ENCODE peak calls at places on chromosome 7, in eight cellular contexts. L, H, C, S, P, F, Y and U are unnamed samples.

GRCh38 chr7:19988860-19989259 is 215.4 kb upstream of the TMEM196 start:
- DNase-seq in L (no peak), H (no peak), C (no peak), S (no peak), P (no peak), F (no peak), Y (no peak), U (no peak)

GRCh38 chr7:142348921-142349401 is 91.1 kb upstream of the PRSS58 start:
- DNase-seq in L (no peak), H (no peak), C (no peak), S (no peak), P (no peak), F (no peak), Y (peak), U (no peak)

GRCh38 chr7:13829914-13830603 is 159.4 kb downstream of the ETV1 start:
- DNase-seq in L (no peak), H (no peak), C (peak), S (peak), P (peak), F (no peak), Y (no peak), U (no peak)

GRCh38 chr7:157682064-157682945 is 345.5 kb downstream of the DNAJB6 start:
- DNase-seq in L (no peak), H (no peak), C (no peak), S (no peak), P (no peak), F (no peak), Y (no peak), U (no peak)

GRCh38 chr7:45686441-45687184 is 112.4 kb downstream of the ADCY1 start:
- DNase-seq in L (no peak), H (no peak), C (no peak), S (no peak), P (no peak), F (no peak), Y (no peak), U (no peak)

GRCh38 chr7:1176891-1177373 is 16.9 kb upstream of the ZFAND2A start:
- DNase-seq in L (no peak), H (peak), C (peak), S (no peak), P (peak), F (peak), Y (peak), U (peak)

GRCh38 chr7:101108330-101108857 is 18.5 kb upstream of the SERPINE1 start:
- DNase-seq in L (no peak), H (no peak), C (peak), S (no peak), P (no peak), F (no peak), Y (no peak), U (no peak)

GRCh38 chr7:101956130-101956529 is 138.7 kb downstream of the CUX1 start:
- DNase-seq in L (no peak), H (no peak), C (no peak), S (no peak), P (no peak), F (no peak), Y (no peak), U (no peak)

GRCh38 chr7:9028012-9028411 is 594.6 kb downstream of the NXPH1 start:
- DNase-seq in L (no peak), H (no peak), C (no peak), S (no peak), P (no peak), F (no peak), Y (no peak), U (no peak)

GRCh38 chr7:69775231-69775771 is 177.0 kb downstream of the AUTS2 start:
- DNase-seq in L (no peak), H (no peak), C (peak), S (peak), P (no peak), F (no peak), Y (peak), U (no peak)

GRCh38 chr7:117902314-117902889 is 29.2 kb upstream of the CTTNBP2 start:
- DNase-seq in L (no peak), H (no peak), C (no peak), S (no peak), P (no peak), F (no peak), Y (no peak), U (no peak)

GRCh38 chr7:74606101-74606908 is 51.2 kb upstream of the GTF2I start:
- DNase-seq in L (peak), H (peak), C (peak), S (no peak), P (no peak), F (no peak), Y (peak), U (peak)

GRCh38 chr7:99004781-99005500 is 126.6 kb downstream of the TRRAP start:
- DNase-seq in L (no peak), H (no peak), C (no peak), S (no peak), P (no peak), F (no peak), Y (no peak), U (no peak)

GRCh38 chr7:5177060-5177459 is 13.0 kb upstream of the WIPI2 start:
- DNase-seq in L (peak), H (no peak), C (peak), S (peak), P (peak), F (no peak), Y (no peak), U (no peak)

GRCh38 chr7:98319176-98319575 is 37.7 kb downstream of the BRI3 start:
- DNase-seq in L (no peak), H (no peak), C (no peak), S (no peak), P (no peak), F (no peak), Y (no peak), U (no peak)

GRCh38 chr7:137633133-137633532 is 213.6 kb downstream of the DGKI start:
- DNase-seq in L (no peak), H (no peak), C (peak), S (peak), P (no peak), F (no peak), Y (no peak), U (no peak)

GRCh38 chr7:138625849-138626230 is 75.3 kb downstream of the SVOPL start:
- DNase-seq in L (no peak), H (no peak), C (no peak), S (no peak), P (no peak), F (no peak), Y (no peak), U (no peak)

GRCh38 chr7:71601840-71602239 is 469.9 kb downstream of the GALNT17 start:
- DNase-seq in L (no peak), H (no peak), C (no peak), S (no peak), P (no peak), F (no peak), Y (peak), U (no peak)

GRCh38 chr7:23685770-23686169 is 5.8 kb downstream of the FAM221A start:
- DNase-seq in L (no peak), H (no peak), C (no peak), S (peak), P (no peak), F (no peak), Y (no peak), U (no peak)

GRCh38 chr7:118974836-118975235 is 750.3 kb downstream of the ANKRD7 start:
- DNase-seq in L (no peak), H (no peak), C (peak), S (no peak), P (no peak), F (no peak), Y (no peak), U (no peak)

GRCh38 chr7:3067193-3067592 is 23.5 kb upstream of the CARD11 start:
- DNase-seq in L (no peak), H (no peak), C (no peak), S (no peak), P (no peak), F (no peak), Y (no peak), U (peak)

GRCh38 chr7:79118143-79118542 is 335.3 kb downstream of the MAGI2 start:
- DNase-seq in L (no peak), H (no peak), C (no peak), S (no peak), P (no peak), F (no peak), Y (no peak), U (no peak)